ENCODE peak calls at places on chromosomes 12 and 14, in seven cellular contexts. One of them, this sample, is unnamed.

GRCh38 chr12:104571328-104571727 is 114.6 kb downstream of the CHST11 start:
- DNase-seq in dorsolateral prefrontal cortex: no peak
- DNase-seq in fibroblast of the aortic adventitia: no peak
- DNase-seq in BE2C: no peak
- DNase-seq in brain microvascular endothelial cell: no peak
- DNase-seq in MG63: no peak
- DNase-seq in foreskin fibroblast: no peak
- DNase-seq in this sample: no peak

GRCh38 chr14:32252030-32252670 is 49.1 kb upstream of the RNU6-8 start:
- DNase-seq in dorsolateral prefrontal cortex: no peak
- DNase-seq in foreskin fibroblast: peak
- DNase-seq in fibroblast of the aortic adventitia: peak
- DNase-seq in brain microvascular endothelial cell: peak
- DNase-seq in BE2C: peak
- DNase-seq in MG63: peak
- DNase-seq in this sample: peak

GRCh38 chr12:29088611-29089219 is 60.4 kb upstream of the FAR2 start:
- DNase-seq in brain microvascular endothelial cell: no peak
- DNase-seq in MG63: no peak
- DNase-seq in foreskin fibroblast: peak
- DNase-seq in dorsolateral prefrontal cortex: no peak
- DNase-seq in BE2C: no peak
- DNase-seq in fibroblast of the aortic adventitia: peak
- DNase-seq in this sample: no peak

GRCh38 chr14:97458302-97459137 is 661.3 kb downstream of the VRK1 start:
- DNase-seq in fibroblast of the aortic adventitia: no peak
- DNase-seq in brain microvascular endothelial cell: no peak
- DNase-seq in foreskin fibroblast: no peak
- DNase-seq in MG63: no peak
- DNase-seq in dorsolateral prefrontal cortex: peak
- DNase-seq in BE2C: no peak
- DNase-seq in this sample: no peak

GRCh38 chr12:47739959-47740358 is 14.7 kb upstream of the ENDOU start:
- DNase-seq in dorsolateral prefrontal cortex: no peak
- DNase-seq in MG63: no peak
- DNase-seq in brain microvascular endothelial cell: no peak
- DNase-seq in foreskin fibroblast: no peak
- DNase-seq in BE2C: no peak
- DNase-seq in fibroblast of the aortic adventitia: no peak
- DNase-seq in this sample: no peak

GRCh38 chr12:121036810-121037326 is 2.2 kb downstream of the OASL start:
- DNase-seq in brain microvascular endothelial cell: peak
- DNase-seq in MG63: peak
- DNase-seq in foreskin fibroblast: peak
- DNase-seq in dorsolateral prefrontal cortex: no peak
- DNase-seq in BE2C: no peak
- DNase-seq in fibroblast of the aortic adventitia: peak
- DNase-seq in this sample: peak

GRCh38 chr14:49879683-49880204 is 13.1 kb upstream of the ARF6 start:
- DNase-seq in brain microvascular endothelial cell: peak
- DNase-seq in dorsolateral prefrontal cortex: no peak
- DNase-seq in foreskin fibroblast: peak
- DNase-seq in BE2C: peak
- DNase-seq in fibroblast of the aortic adventitia: peak
- DNase-seq in MG63: peak
- DNase-seq in this sample: no peak

GRCh38 chr12:40515041-40515825 is 177.0 kb upstream of the CNTN1 start:
- DNase-seq in dorsolateral prefrontal cortex: no peak
- DNase-seq in MG63: no peak
- DNase-seq in fibroblast of the aortic adventitia: peak
- DNase-seq in foreskin fibroblast: no peak
- DNase-seq in BE2C: no peak
- DNase-seq in brain microvascular endothelial cell: no peak
- DNase-seq in this sample: no peak

GRCh38 chr12:80282761-80283160 is 161.3 kb upstream of the PTPRQ start:
- DNase-seq in BE2C: no peak
- DNase-seq in fibroblast of the aortic adventitia: no peak
- DNase-seq in brain microvascular endothelial cell: peak
- DNase-seq in foreskin fibroblast: peak
- DNase-seq in dorsolateral prefrontal cortex: no peak
- DNase-seq in MG63: no peak
- DNase-seq in this sample: peak

GRCh38 chr12:99960312-99960711 is 24.4 kb downstream of the ANKS1B start:
- DNase-seq in BE2C: no peak
- DNase-seq in foreskin fibroblast: peak
- DNase-seq in MG63: peak
- DNase-seq in brain microvascular endothelial cell: no peak
- DNase-seq in dorsolateral prefrontal cortex: no peak
- DNase-seq in fibroblast of the aortic adventitia: peak
- DNase-seq in this sample: no peak

GRCh38 chr12:111074559-111074958 is 154.2 kb upstream of the MYL2 start:
- DNase-seq in brain microvascular endothelial cell: no peak
- DNase-seq in foreskin fibroblast: no peak
- DNase-seq in dorsolateral prefrontal cortex: no peak
- DNase-seq in BE2C: no peak
- DNase-seq in fibroblast of the aortic adventitia: no peak
- DNase-seq in MG63: no peak
- DNase-seq in this sample: no peak
- H3K4me3 ChIP-seq in brain microvascular endothelial cell: no peak
- H3K4me3 ChIP-seq in foreskin fibroblast: no peak
- H3K4me3 ChIP-seq in dorsolateral prefrontal cortex: no peak
- H3K4me3 ChIP-seq in BE2C: no peak
- H3K4me3 ChIP-seq in fibroblast of the aortic adventitia: no peak
- H3K4me3 ChIP-seq in MG63: no peak
- H3K4me3 ChIP-seq in this sample: no peak

GRCh38 chr12:23950775-23951391 is 1.4 kb upstream of the SOX5 start:
- DNase-seq in MG63: no peak
- DNase-seq in dorsolateral prefrontal cortex: peak
- DNase-seq in foreskin fibroblast: no peak
- DNase-seq in fibroblast of the aortic adventitia: peak
- DNase-seq in BE2C: no peak
- DNase-seq in brain microvascular endothelial cell: peak
- DNase-seq in this sample: no peak
- H3K4me3 ChIP-seq in MG63: no peak
- H3K4me3 ChIP-seq in dorsolateral prefrontal cortex: peak
- H3K4me3 ChIP-seq in foreskin fibroblast: peak
- H3K4me3 ChIP-seq in fibroblast of the aortic adventitia: peak
- H3K4me3 ChIP-seq in BE2C: peak
- H3K4me3 ChIP-seq in brain microvascular endothelial cell: peak
- H3K4me3 ChIP-seq in this sample: no peak

GRCh38 chr12:71710276-71711125 is 24.6 kb downstream of the TMEM19 start:
- DNase-seq in foreskin fibroblast: peak
- DNase-seq in brain microvascular endothelial cell: peak
- DNase-seq in BE2C: no peak
- DNase-seq in dorsolateral prefrontal cortex: no peak
- DNase-seq in fibroblast of the aortic adventitia: peak
- DNase-seq in MG63: peak
- DNase-seq in this sample: no peak
- H3K4me3 ChIP-seq in foreskin fibroblast: no peak
- H3K4me3 ChIP-seq in brain microvascular endothelial cell: no peak
- H3K4me3 ChIP-seq in BE2C: no peak
- H3K4me3 ChIP-seq in dorsolateral prefrontal cortex: no peak
- H3K4me3 ChIP-seq in fibroblast of the aortic adventitia: no peak
- H3K4me3 ChIP-seq in MG63: no peak
- H3K4me3 ChIP-seq in this sample: no peak

GRCh38 chr12:83016226-83016835 is 329.6 kb downstream of the TMTC2 start:
- DNase-seq in fibroblast of the aortic adventitia: peak
- DNase-seq in foreskin fibroblast: peak
- DNase-seq in BE2C: peak
- DNase-seq in dorsolateral prefrontal cortex: peak
- DNase-seq in brain microvascular endothelial cell: peak
- DNase-seq in MG63: peak
- DNase-seq in this sample: peak
- H3K4me3 ChIP-seq in fibroblast of the aortic adventitia: no peak
- H3K4me3 ChIP-seq in foreskin fibroblast: peak
- H3K4me3 ChIP-seq in BE2C: no peak
- H3K4me3 ChIP-seq in dorsolateral prefrontal cortex: no peak
- H3K4me3 ChIP-seq in brain microvascular endothelial cell: no peak
- H3K4me3 ChIP-seq in MG63: no peak
- H3K4me3 ChIP-seq in this sample: no peak

GRCh38 chr12:97452230-97452629 is 10.4 kb upstream of the RMST start:
- DNase-seq in dorsolateral prefrontal cortex: no peak
- DNase-seq in brain microvascular endothelial cell: no peak
- DNase-seq in BE2C: no peak
- DNase-seq in fibroblast of the aortic adventitia: no peak
- DNase-seq in foreskin fibroblast: no peak
- DNase-seq in MG63: no peak
- DNase-seq in this sample: no peak
- H3K4me3 ChIP-seq in dorsolateral prefrontal cortex: no peak
- H3K4me3 ChIP-seq in brain microvascular endothelial cell: no peak
- H3K4me3 ChIP-seq in BE2C: no peak
- H3K4me3 ChIP-seq in fibroblast of the aortic adventitia: no peak
- H3K4me3 ChIP-seq in foreskin fibroblast: no peak
- H3K4me3 ChIP-seq in MG63: no peak
- H3K4me3 ChIP-seq in this sample: no peak

DNA sequence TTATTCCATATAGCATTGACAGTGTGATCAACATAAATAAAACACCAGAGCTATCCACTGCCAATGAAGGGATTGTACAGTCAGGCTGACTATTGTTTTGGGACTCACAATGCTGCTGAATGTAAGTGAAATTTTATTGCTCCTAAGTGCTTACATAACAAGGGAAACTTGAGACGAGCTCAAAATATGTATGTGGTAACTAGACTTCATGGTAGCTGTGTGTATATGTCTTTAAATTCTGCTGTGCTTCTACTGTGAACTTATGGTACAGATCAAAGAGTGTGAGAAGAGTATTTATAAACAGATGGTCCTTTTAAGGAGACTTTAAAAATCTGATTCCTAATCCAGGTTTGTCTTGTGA is 6.9 kb downstream of the FLRT2 start:
- DNase-seq in dorsolateral prefrontal cortex: no peak
- DNase-seq in BE2C: no peak
- DNase-seq in brain microvascular endothelial cell: no peak
- DNase-seq in fibroblast of the aortic adventitia: peak
- DNase-seq in foreskin fibroblast: peak
- DNase-seq in MG63: no peak
- DNase-seq in this sample: no peak
- H3K4me3 ChIP-seq in dorsolateral prefrontal cortex: peak
- H3K4me3 ChIP-seq in BE2C: no peak
- H3K4me3 ChIP-seq in brain microvascular endothelial cell: no peak
- H3K4me3 ChIP-seq in fibroblast of the aortic adventitia: peak
- H3K4me3 ChIP-seq in foreskin fibroblast: peak
- H3K4me3 ChIP-seq in MG63: no peak
- H3K4me3 ChIP-seq in this sample: no peak

DNA sequence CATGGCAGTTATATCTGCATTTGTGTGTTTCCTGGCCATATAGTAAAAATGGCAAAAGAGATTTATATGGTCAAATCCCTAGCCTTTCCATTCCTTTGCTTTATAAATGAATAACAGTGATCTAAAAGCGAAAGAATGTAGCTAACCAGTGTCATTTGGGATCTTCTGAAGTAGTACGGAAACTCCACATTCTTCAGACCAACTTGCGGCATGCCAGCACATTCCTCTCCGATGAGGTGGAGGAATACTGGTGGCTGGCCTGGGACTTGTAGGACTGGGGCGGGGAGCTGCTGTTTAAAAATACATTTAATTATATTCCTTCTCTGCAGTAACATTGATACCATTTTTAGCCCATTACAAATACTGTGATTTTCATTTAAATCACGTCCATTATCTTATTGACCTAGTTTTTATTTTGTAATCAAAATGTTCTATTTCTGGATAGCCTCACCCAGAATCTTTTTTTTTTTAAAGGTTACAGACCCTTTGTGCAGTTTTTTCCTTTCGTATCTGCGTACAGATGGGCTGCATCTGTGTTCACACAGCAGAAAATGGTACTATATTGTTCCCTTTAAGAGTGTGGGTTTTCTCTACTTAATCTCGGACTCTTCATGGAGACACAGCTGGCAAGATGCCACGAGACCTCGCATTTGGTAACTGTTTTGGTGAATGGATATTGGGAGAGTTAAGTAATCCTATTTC is 85.4 kb downstream of the SAMD4A start:
- DNase-seq in brain microvascular endothelial cell: peak
- DNase-seq in dorsolateral prefrontal cortex: no peak
- DNase-seq in foreskin fibroblast: peak
- DNase-seq in MG63: peak
- DNase-seq in BE2C: no peak
- DNase-seq in fibroblast of the aortic adventitia: peak
- DNase-seq in this sample: peak
- H3K4me3 ChIP-seq in brain microvascular endothelial cell: peak
- H3K4me3 ChIP-seq in dorsolateral prefrontal cortex: peak
- H3K4me3 ChIP-seq in foreskin fibroblast: peak
- H3K4me3 ChIP-seq in MG63: peak
- H3K4me3 ChIP-seq in BE2C: no peak
- H3K4me3 ChIP-seq in fibroblast of the aortic adventitia: peak
- H3K4me3 ChIP-seq in this sample: peak

GRCh38 chr12:204261-204678 is 9.7 kb downstream of the SLC6A12 start:
- DNase-seq in foreskin fibroblast: no peak
- DNase-seq in MG63: no peak
- DNase-seq in dorsolateral prefrontal cortex: no peak
- DNase-seq in brain microvascular endothelial cell: no peak
- DNase-seq in BE2C: no peak
- DNase-seq in fibroblast of the aortic adventitia: no peak
- DNase-seq in this sample: no peak
- H3K4me3 ChIP-seq in foreskin fibroblast: no peak
- H3K4me3 ChIP-seq in MG63: no peak
- H3K4me3 ChIP-seq in dorsolateral prefrontal cortex: peak
- H3K4me3 ChIP-seq in brain microvascular endothelial cell: no peak
- H3K4me3 ChIP-seq in BE2C: no peak
- H3K4me3 ChIP-seq in fibroblast of the aortic adventitia: no peak
- H3K4me3 ChIP-seq in this sample: no peak

This sample was measured in AG09309.